ENCODE peak calls at places on chromosomes 2 and 18, in eight cellular contexts. W, M, P, L, C, J, N and K are unnamed samples.
A peak's percentile ranks its signal among the peaks of the same experiment; 100 is the strongest.

GRCh38 chr18:23827681-23828080 is 138.4 kb downstream of the LAMA3 start:
- DNase-seq in W (no peak), M (no peak), P (no peak), L (no peak), C (peak; percentile 83), J (no peak), N (no peak), K (no peak)

GRCh38 chr2:185279999-185280398 is 458.6 kb upstream of the FSIP2 start:
- DNase-seq in W (no peak), M (no peak), P (no peak), L (no peak), C (peak; percentile 30), J (peak; percentile 3), N (no peak), K (no peak)

GRCh38 chr18:11324956-11325873 is 175.8 kb upstream of the PIEZO2 start:
- DNase-seq in W (no peak), M (no peak), P (no peak), L (no peak), C (peak; percentile 80), J (peak; percentile 92), N (peak; percentile 74), K (no peak)

GRCh38 chr2:72956936-72957335 is 39.6 kb downstream of the EMX1 start:
- DNase-seq in W (no peak), M (no peak), P (no peak), L (no peak), C (no peak), J (no peak), N (no peak), K (no peak)

GRCh38 chr2:218216336-218216673 is 684 bp upstream of the ARPC2 start:
- DNase-seq in W (no peak), M (no peak), P (no peak), L (peak; percentile 40), C (no peak), J (no peak), N (peak; percentile 33), K (no peak)

GRCh38 chr2:221997100-221997499 is 301.7 kb downstream of the PAX3 start:
- DNase-seq in W (no peak), M (no peak), P (no peak), L (no peak), C (peak; percentile 97), J (peak; percentile 81), N (peak; percentile 27), K (peak; percentile 5)

GRCh38 chr2:184945824-184946223 is 347.5 kb downstream of the ZNF804A start:
- DNase-seq in W (no peak), M (no peak), P (no peak), L (no peak), C (no peak), J (no peak), N (no peak), K (no peak)

GRCh38 chr2:86072271-86072858 is 33.3 kb downstream of the POLR1A start:
- DNase-seq in W (no peak), M (no peak), P (no peak), L (peak; percentile 38), C (peak; percentile 50), J (no peak), N (peak; percentile 33), K (no peak)

GRCh38 chr2:136132840-136133570 is 15.1 kb upstream of the CXCR4 start:
- DNase-seq in W (no peak), M (no peak), P (no peak), L (no peak), C (no peak), J (no peak), N (no peak), K (no peak)

GRCh38 chr18:6374340-6374739 is 40.4 kb downstream of the L3MBTL4 start:
- DNase-seq in W (no peak), M (no peak), P (no peak), L (no peak), C (no peak), J (no peak), N (no peak), K (no peak)

GRCh38 chr18:63783394-63783793 is 8.2 kb downstream of the SERPINB7 start:
- DNase-seq in W (peak; percentile 25), M (no peak), P (no peak), L (no peak), C (no peak), J (no peak), N (no peak), K (peak; percentile 23)

GRCh38 chr2:20635698-20636584 is 15.0 kb downstream of the HS1BP3 start:
- DNase-seq in W (peak; percentile 93), M (peak; percentile 14), P (no peak), L (peak; percentile 91), C (peak; percentile 82), J (peak; percentile 65), N (peak; percentile 96), K (peak; percentile 98)

GRCh38 chr2:195649629-195650190 is 7.3 kb upstream of the SLC39A10 start:
- DNase-seq in W (no peak), M (no peak), P (no peak), L (no peak), C (no peak), J (no peak), N (no peak), K (no peak)

GRCh38 chr2:168416555-168416954 is 39.5 kb upstream of the CERS6 start:
- DNase-seq in W (no peak), M (no peak), P (no peak), L (no peak), C (no peak), J (no peak), N (no peak), K (no peak)

GRCh38 chr18:11885278-11885991 is 22.7 kb downstream of the MPPE1 start:
- DNase-seq in W (peak; percentile 35), M (no peak), P (no peak), L (no peak), C (no peak), J (no peak), N (no peak), K (no peak)

GRCh38 chr18:75218064-75218463 is 7.5 kb downstream of the TSHZ1 start:
- DNase-seq in W (no peak), M (no peak), P (no peak), L (no peak), C (no peak), J (no peak), N (no peak), K (no peak)

GRCh38 chr2:120332384-120332783 is 13.6 kb upstream of the INHBB start:
- DNase-seq in W (no peak), M (no peak), P (no peak), L (no peak), C (no peak), J (no peak), N (no peak), K (no peak)

GRCh38 chr2:233639860-233640259 is 3.6 kb downstream of the UGT1A10 start:
- DNase-seq in W (no peak), M (no peak), P (no peak), L (no peak), C (no peak), J (no peak), N (no peak), K (no peak)

GRCh38 chr2:218895758-218896500 is 15.3 kb downstream of the WNT10A start:
- DNase-seq in W (no peak), M (no peak), P (no peak), L (no peak), C (peak; percentile 14), J (no peak), N (no peak), K (peak; percentile 63)

GRCh38 chr2:31397099-31397498 is 17.4 kb downstream of the XDH start:
- DNase-seq in W (no peak), M (no peak), P (no peak), L (no peak), C (no peak), J (no peak), N (no peak), K (no peak)

GRCh38 chr2:173747037-173747436 is 218.1 kb downstream of the SP3 start:
- DNase-seq in W (no peak), M (no peak), P (no peak), L (no peak), C (no peak), J (no peak), N (no peak), K (no peak)

GRCh38 chr2:55163258-55163657 is 68.8 kb downstream of the CLHC1 start:
- DNase-seq in W (no peak), M (no peak), P (no peak), L (no peak), C (no peak), J (peak; percentile 76), N (peak; percentile 83), K (no peak)

GRCh38 chr2:230908595-230909191 is 16.3 kb downstream of the GPR55 start:
- DNase-seq in W (no peak), M (no peak), P (no peak), L (no peak), C (peak; percentile 83), J (peak; percentile 83), N (peak; percentile 72), K (no peak)

GRCh38 chr18:23547806-23548205 is 38.5 kb downstream of the NPC1 start:
- DNase-seq in W (peak; percentile 54), M (no peak), P (no peak), L (no peak), C (peak; percentile 82), J (peak; percentile 37), N (peak; percentile 52), K (no peak)

GRCh38 chr2:18961991-18962421 is 372.6 kb upstream of the NT5C1B start:
- DNase-seq in W (no peak), M (no peak), P (no peak), L (no peak), C (no peak), J (no peak), N (no peak), K (no peak)

GRCh38 chr2:71786291-71787107 is 333.1 kb downstream of the DYSF start:
- DNase-seq in W (no peak), M (no peak), P (no peak), L (no peak), C (no peak), J (no peak), N (no peak), K (peak; percentile 37)

GRCh38 chr2:73163522-73164367 is 38.6 kb upstream of the NOTO start:
- DNase-seq in W (peak; percentile 80), M (peak; percentile 37), P (peak; percentile 40), L (peak; percentile 74), C (peak; percentile 79), J (peak; percentile 65), N (peak; percentile 89), K (peak; percentile 93)

GRCh38 chr2:223916181-223916900 is 28.8 kb downstream of the WDFY1 start:
- DNase-seq in W (no peak), M (no peak), P (no peak), L (no peak), C (no peak), J (no peak), N (no peak), K (no peak)

GRCh38 chr2:30730736-30731135 is 76.5 kb downstream of the CAPN13 start:
- DNase-seq in W (no peak), M (no peak), P (no peak), L (no peak), C (no peak), J (no peak), N (no peak), K (no peak)

GRCh38 chr2:61443342-61444041 is 27.4 kb downstream of the USP34 start:
- DNase-seq in W (peak; percentile 39), M (no peak), P (no peak), L (no peak), C (peak; percentile 13), J (no peak), N (no peak), K (no peak)

GRCh38 chr2:30666307-30666874 is 140.9 kb downstream of the CAPN13 start:
- DNase-seq in W (peak; percentile 33), M (no peak), P (no peak), L (no peak), C (peak; percentile 58), J (peak; percentile 99), N (peak; percentile 46), K (no peak)

GRCh38 chr2:18976112-18976961 is 382.1 kb downstream of the OSR1 start:
- DNase-seq in W (no peak), M (no peak), P (no peak), L (no peak), C (peak; percentile 15), J (peak; percentile 82), N (peak; percentile 48), K (no peak)

GRCh38 chr2:178514664-178515063 is 34.4 kb downstream of the PLEKHA3 start:
- DNase-seq in W (no peak), M (no peak), P (no peak), L (no peak), C (peak; percentile 83), J (peak; percentile 66), N (peak; percentile 21), K (no peak)

GRCh38 chr2:106270471-106270891 is 76.4 kb upstream of the UXS1 start:
- DNase-seq in W (no peak), M (no peak), P (no peak), L (no peak), C (no peak), J (no peak), N (no peak), K (no peak)